ENCODE peak calls at places on chromosome 3, in seven cellular contexts. D, E, L, X, B, V and O are unnamed samples.

GRCh38 chr3:148333091-148333490 is 364.6 kb upstream of the AGTR1 start:
- DNase-seq in D (no peak), E (no peak), L (no peak), X (no peak), B (peak), V (no peak), O (no peak)

GRCh38 chr3:93969443-93969842 is 4.3 kb downstream of the PROS1 start:
- DNase-seq in D (no peak), E (no peak), L (no peak), X (no peak), B (no peak), V (no peak), O (no peak)

GRCh38 chr3:129992781-129993180 is 18.3 kb downstream of the TRH start:
- DNase-seq in D (no peak), E (no peak), L (no peak), X (no peak), B (no peak), V (peak), O (no peak)

GRCh38 chr3:111319598-111319997 is 222.4 kb upstream of the CD96 start:
- DNase-seq in D (no peak), E (no peak), L (peak), X (no peak), B (no peak), V (no peak), O (no peak)

GRCh38 chr3:21750831-21751391 is at the start of gene ZNF385D:
- DNase-seq in D (peak), E (no peak), L (no peak), X (no peak), B (no peak), V (peak), O (peak)

GRCh38 chr3:197540961-197541377 is 14.8 kb downstream of the BDH1 start:
- DNase-seq in D (no peak), E (no peak), L (no peak), X (no peak), B (no peak), V (no peak), O (peak)

GRCh38 chr3:73453676-73454075 is 171.1 kb downstream of the PDZRN3 start:
- DNase-seq in D (no peak), E (no peak), L (no peak), X (no peak), B (no peak), V (no peak), O (no peak)

GRCh38 chr3:141271279-141272033 is 39.8 kb downstream of the PXYLP1 start:
- DNase-seq in D (no peak), E (no peak), L (no peak), X (no peak), B (peak), V (no peak), O (no peak)

GRCh38 chr3:72390841-72391240 is 457.4 kb downstream of the SHQ1 start:
- DNase-seq in D (no peak), E (no peak), L (no peak), X (no peak), B (no peak), V (no peak), O (no peak)

GRCh38 chr3:48765376-48765775 is 48.4 kb upstream of the IP6K2 start:
- DNase-seq in D (no peak), E (no peak), L (peak), X (no peak), B (peak), V (no peak), O (no peak)

GRCh38 chr3:61057491-61057890 is 193.8 kb downstream of the FHIT start:
- DNase-seq in D (no peak), E (no peak), L (no peak), X (no peak), B (no peak), V (no peak), O (no peak)

GRCh38 chr3:170499562-170500156 is 81.0 kb downstream of the CLDN11 start:
- DNase-seq in D (no peak), E (no peak), L (peak), X (no peak), B (peak), V (peak), O (no peak)

GRCh38 chr3:149203758-149204157 is 17.9 kb downstream of the CP start:
- DNase-seq in D (no peak), E (no peak), L (peak), X (no peak), B (no peak), V (no peak), O (no peak)

GRCh38 chr3:107997666-107998065 is 93.2 kb downstream of the CD47 start:
- DNase-seq in D (no peak), E (no peak), L (no peak), X (no peak), B (no peak), V (no peak), O (no peak)

GRCh38 chr3:193746832-193747231 is 153.8 kb downstream of the OPA1 start:
- DNase-seq in D (no peak), E (no peak), L (no peak), X (no peak), B (no peak), V (no peak), O (no peak)